ENCODE peak calls at places on chromosome 9, in six cellular contexts. S is body of pancreas, C is gastrocnemius medialis, Q is HepG2, H is HCT116, X is upper lobe of left lung. B is an unnamed sample.

GRCh38 chr9:84710701-84711397 is 41.3 kb downstream of the NTRK2 start:
- ATAC-seq in S (no peak), C (no peak), Q (no peak), H (no peak), X (no peak), B (no peak)

GRCh38 chr9:92639791-92640271 is 30.1 kb downstream of the IPPK start:
- ATAC-seq in S (no peak), C (no peak), Q (no peak), H (no peak), X (no peak), B (no peak)

GRCh38 chr9:111965566-111966019 is 69.0 kb downstream of the UGCG start:
- ATAC-seq in S (peak; percentile 82), C (peak; percentile 76), Q (no peak), H (peak; percentile 84), X (peak; percentile 74), B (no peak)

GRCh38 chr9:38641985-38642864 is 21.8 kb upstream of the ANKRD18A start:
- ATAC-seq in S (peak; percentile 68), C (no peak), Q (peak; percentile 88), H (peak; percentile 85), X (peak; percentile 57), B (no peak)

GRCh38 chr9:134410078-134410834 is 84.0 kb downstream of the RXRA start:
- ATAC-seq in S (no peak), C (peak; percentile 36), Q (no peak), H (no peak), X (peak; percentile 67), B (no peak)

GRCh38 chr9:113409883-113410206 is 630 bp downstream of the POLE3 start:
- ATAC-seq in S (no peak), C (no peak), Q (peak; percentile 5), H (peak; percentile 14), X (peak; percentile 0), B (no peak)

GRCh38 chr9:72356019-72356653 is 8.9 kb downstream of the ZFAND5 start:
- ATAC-seq in S (no peak), C (no peak), Q (no peak), H (no peak), X (peak; percentile 26), B (no peak)

GRCh38 chr9:38482918-38483592 is 58.8 kb upstream of the IGFBPL1 start:
- ATAC-seq in S (no peak), C (no peak), Q (peak; percentile 52), H (no peak), X (no peak), B (no peak)

GRCh38 chr9:36149197-36149596 is 12.7 kb downstream of the GLIPR2 start:
- ATAC-seq in S (no peak), C (no peak), Q (no peak), H (no peak), X (no peak), B (peak; percentile 21)

GRCh38 chr9:34675874-34676273 is 13.4 kb upstream of the CCL27 start:
- ATAC-seq in S (no peak), C (no peak), Q (no peak), H (no peak), X (no peak), B (no peak)

GRCh38 chr9:125268394-125269013 is 6.9 kb downstream of the GAPVD1 start:
- ATAC-seq in S (no peak), C (no peak), Q (no peak), H (no peak), X (no peak), B (no peak)

GRCh38 chr9:99822096-99822595 is 461 bp downstream of the NR4A3 start:
- ATAC-seq in S (peak; percentile 1), C (peak; percentile 0), Q (peak; percentile 15), H (no peak), X (no peak), B (no peak)

GRCh38 chr9:35923927-35924763 is 14.9 kb downstream of the SPAAR start:
- ATAC-seq in S (peak; percentile 52), C (peak; percentile 62), Q (no peak), H (peak; percentile 88), X (no peak), B (peak; percentile 78)

GRCh38 chr9:2923810-2924768 is 80.2 kb upstream of the PUM3 start:
- ATAC-seq in S (peak; percentile 9), C (no peak), Q (no peak), H (no peak), X (no peak), B (no peak)

GRCh38 chr9:2523601-2524000 is 98.0 kb upstream of the VLDLR start:
- ATAC-seq in S (no peak), C (no peak), Q (no peak), H (no peak), X (no peak), B (no peak)

GRCh38 chr9:28801144-28801799 is 1228.0 kb upstream of the C9orf72 start:
- ATAC-seq in S (no peak), C (no peak), Q (no peak), H (peak; percentile 46), X (no peak), B (no peak)

GRCh38 chr9:121675969-121676822 is 24.8 kb downstream of the DAB2IP start:
- ATAC-seq in S (peak; percentile 13), C (no peak), Q (peak; percentile 84), H (no peak), X (peak; percentile 6), B (no peak)

GRCh38 chr9:112605518-112605917 is 112.4 kb downstream of the INIP start:
- ATAC-seq in S (no peak), C (no peak), Q (no peak), H (no peak), X (no peak), B (no peak)

GRCh38 chr9:132201139-132201538 is 39.3 kb downstream of the NTNG2 start:
- ATAC-seq in S (peak; percentile 80), C (no peak), Q (no peak), H (no peak), X (peak; percentile 85), B (no peak)

GRCh38 chr9:120439147-120439546 is 140.8 kb downstream of the CDK5RAP2 start:
- ATAC-seq in S (no peak), C (no peak), Q (peak; percentile 95), H (peak; percentile 95), X (no peak), B (no peak)

GRCh38 chr9:83598487-83598886 is 24.5 kb upstream of the IDNK start:
- ATAC-seq in S (no peak), C (peak; percentile 72), Q (peak; percentile 94), H (no peak), X (no peak), B (peak; percentile 65)

GRCh38 chr9:107484117-107484723 is 5.3 kb downstream of the KLF4 start:
- ATAC-seq in S (peak; percentile 59), C (peak; percentile 77), Q (peak; percentile 82), H (peak; percentile 63), X (no peak), B (peak; percentile 34)

GRCh38 chr9:22682536-22683392 is 236.1 kb downstream of the DMRTA1 start:
- ATAC-seq in S (no peak), C (peak; percentile 89), Q (no peak), H (no peak), X (peak; percentile 34), B (peak; percentile 64)

GRCh38 chr9:114484854-114485443 is 20.3 kb downstream of the WHRN start:
- ATAC-seq in S (no peak), C (no peak), Q (no peak), H (peak; percentile 69), X (no peak), B (no peak)

GRCh38 chr9:84879631-84880030 is 210.1 kb downstream of the NTRK2 start:
- ATAC-seq in S (no peak), C (no peak), Q (no peak), H (no peak), X (no peak), B (no peak)

GRCh38 chr9:21549251-21549765 is 67.2 kb upstream of the IFNE start:
- ATAC-seq in S (peak; percentile 88), C (no peak), Q (no peak), H (peak; percentile 28), X (peak; percentile 30), B (no peak)

GRCh38 chr9:106449528-106449927 is 413.4 kb upstream of the ZNF462 start:
- ATAC-seq in S (no peak), C (no peak), Q (no peak), H (no peak), X (no peak), B (no peak)
- H3K27ac ChIP-seq in S (no peak overlapping the region), C (peak overlapping the region; percentile 75), Q (no peak overlapping the region), H (no peak overlapping the region), X (no peak overlapping the region), B (no peak overlapping the region)

GRCh38 chr9:13266172-13266571 is 13.3 kb downstream of the MPDZ start:
- ATAC-seq in S (no peak), C (peak; percentile 54), Q (no peak), H (no peak), X (no peak), B (no peak)
- TF ChIP-seq POLR2A in S (no peak), C (no peak), Q (no peak), H (no peak), X (no peak), B (no peak)

DNA sequence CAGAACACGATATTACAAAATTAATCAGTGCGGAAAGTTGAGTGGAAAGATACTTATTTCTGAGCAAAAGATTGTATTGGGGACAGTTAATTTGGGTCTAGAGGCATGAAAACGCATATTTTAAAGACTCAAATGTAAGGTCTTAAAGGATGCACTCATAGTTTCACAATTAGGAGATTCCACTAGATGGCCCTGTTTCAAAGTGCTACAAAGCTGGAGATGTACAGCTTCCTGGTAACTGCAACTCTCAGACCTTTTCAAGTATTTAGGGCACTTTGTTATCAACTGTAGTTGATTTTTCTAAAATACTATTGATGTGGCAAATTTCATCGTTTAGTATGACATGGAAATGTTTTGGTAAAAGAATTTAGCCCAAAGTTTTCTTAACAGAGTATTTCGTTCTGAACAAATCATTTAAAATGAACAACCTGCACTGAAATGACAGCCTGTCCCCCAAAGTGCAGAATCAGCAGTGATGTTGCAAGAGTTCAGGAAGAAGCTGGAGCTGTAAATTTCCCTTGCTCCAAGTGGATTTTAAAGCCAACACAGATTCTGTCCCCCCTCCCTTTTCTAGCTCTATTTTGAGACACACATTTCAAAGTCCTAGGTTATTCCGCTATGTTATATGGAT is 16.2 kb upstream of the NDUFB6 start:
- ATAC-seq in S (no peak), C (no peak), Q (peak; percentile 87), H (peak; percentile 84), X (no peak), B (no peak)
- TF ChIP-seq CTCF in S (peak; percentile 14), C (no peak), Q (peak; percentile 61), H (peak; percentile 73), X (no peak), B (peak; percentile 31)

GRCh38 chr9:109161471-109161870 is 5.6 kb downstream of the FRRS1L start:
- ATAC-seq in S (no peak), C (no peak), Q (no peak), H (no peak), X (no peak), B (no peak)
- H3K27ac ChIP-seq in S (no peak overlapping the region), C (no peak overlapping the region), Q (no peak overlapping the region), H (no peak overlapping the region), X (no peak overlapping the region), B (no peak overlapping the region)

B was measured in gastroesophageal sphincter.